ENCODE peak calls at places on chromosome 19, in eight cellular contexts. V is esophagus squamous epithelium; S is nephron progenitor cell; U is activated effector memory CD4-positive, alpha-beta T cell treated with Interleukin-2 at 50 U/mL for 16 hours; P is DMS153; Q is effector memory CD4-positive, alpha-beta T cell; H is stromal cell of bone marrow; O is epithelial cell of prostate. K is an unnamed sample.

GRCh38 chr19:30557212-30557611 is 185.0 kb downstream of the ZNF536 start:
- DNase-seq in P (no peak), S (no peak), V (no peak), O (no peak), H (no peak), Q (no peak), U (no peak), K (no peak)

GRCh38 chr19:15540435-15540834 is 32.1 kb downstream of the CYP4F22 start:
- DNase-seq in Q (no peak), V (no peak), P (no peak), H (no peak), O (no peak), U (no peak), S (no peak), K (no peak)

GRCh38 chr19:39701291-39701690 is 3.0 kb upstream of the LGALS14 start:
- DNase-seq in O (no peak), U (no peak), V (no peak), Q (no peak), S (no peak), P (no peak), H (no peak), K (no peak)

GRCh38 chr19:3670258-3670795 is 29.9 kb downstream of the PIP5K1C start:
- DNase-seq in S (no peak), V (no peak), P (no peak), O (no peak), H (peak), Q (no peak), U (no peak), K (peak)

GRCh38 chr19:4108767-4109625 is 14.9 kb downstream of the MAP2K2 start:
- DNase-seq in H (no peak), O (no peak), S (no peak), U (peak), Q (peak), V (no peak), P (no peak), K (peak)

GRCh38 chr19:41492843-41493242 is 49.9 kb downstream of the ERICH4 start:
- DNase-seq in S (no peak), O (no peak), P (no peak), U (no peak), Q (no peak), H (no peak), V (no peak), K (no peak)

GRCh38 chr19:1718382-1719315 is 34.7 kb upstream of the ONECUT3 start:
- DNase-seq in Q (no peak), U (no peak), P (no peak), S (no peak), O (no peak), V (no peak), H (no peak), K (no peak)

GRCh38 chr19:11451942-11452813 is 16.7 kb downstream of the PRKCSH start:
- DNase-seq in U (no peak), H (no peak), O (no peak), P (no peak), V (no peak), Q (no peak), S (no peak), K (no peak)

GRCh38 chr19:58555920-58556632 is 1.2 kb upstream of the CHMP2A start:
- DNase-seq in P (no peak), Q (no peak), U (no peak), V (no peak), H (no peak), O (no peak), S (no peak), K (no peak)

GRCh38 chr19:10416380-10417257 is 3.7 kb upstream of the PDE4A start:
- DNase-seq in P (peak), V (peak), U (peak), Q (peak), S (peak), O (peak), H (peak), K (peak)

GRCh38 chr19:43534811-43535761 is 2.1 kb downstream of the ZNF575 start:
- DNase-seq in Q (no peak), O (no peak), V (no peak), H (no peak), U (no peak), P (no peak), S (peak), K (peak)

GRCh38 chr19:58229255-58229639 is 533 bp downstream of the ZNF544 start:
- DNase-seq in O (no peak), S (peak), V (no peak), P (no peak), U (no peak), Q (no peak), H (peak), K (no peak)

GRCh38 chr19:48963371-48964204 is 1.5 kb upstream of the FTL start:
- DNase-seq in S (peak), O (no peak), P (no peak), U (peak), H (no peak), Q (peak), V (no peak), K (peak)

GRCh38 chr19:47863514-47863936 is 4.5 kb downstream of the TPRX2 start:
- DNase-seq in U (peak), P (peak), O (no peak), Q (peak), V (peak), S (peak), H (peak), K (peak)

GRCh38 chr19:49415102-49415809 is 8.0 kb downstream of the PTH2 start:
- DNase-seq in H (peak), O (no peak), Q (no peak), U (no peak), P (no peak), V (no peak), S (no peak), K (no peak)

GRCh38 chr19:8361921-8362793 is 1.8 kb upstream of the ANGPTL4 start:
- DNase-seq in Q (no peak), O (peak), P (peak), V (no peak), U (no peak), S (no peak), H (peak), K (peak)

GRCh38 chr19:58033741-58034475 is at the start of gene ZSCAN1:
- DNase-seq in Q (no peak), H (peak), P (no peak), O (no peak), V (no peak), S (peak), U (no peak), K (peak)

GRCh38 chr19:48325265-48325910 is at the start of gene EMP3:
- DNase-seq in P (no peak), V (no peak), O (no peak), U (peak), H (peak), Q (peak), S (peak), K (peak)

GRCh38 chr19:54928299-54928698 is 19.0 kb downstream of the NLRP7 start:
- DNase-seq in V (no peak), U (no peak), H (no peak), S (no peak), P (peak), O (no peak), Q (no peak), K (no peak)

GRCh38 chr19:27762933-27763332 is 1450.0 kb downstream of the UQCRFS1 start:
- DNase-seq in Q (no peak), O (no peak), V (no peak), S (no peak), P (no peak), H (no peak), U (no peak), K (no peak)

GRCh38 chr19:52660981-52661380 is 22.8 kb upstream of the ZNF83 start:
- DNase-seq in Q (no peak), O (no peak), P (no peak), H (no peak), V (no peak), U (no peak), S (no peak), K (no peak)

GRCh38 chr19:18245297-18245696 is 19.1 kb upstream of the PDE4C start:
- DNase-seq in O (no peak), V (no peak), H (no peak), P (no peak), Q (no peak), S (no peak), U (no peak), K (no peak)

GRCh38 chr19:15276620-15277019 is 44.4 kb upstream of the EPHX3 start:
- DNase-seq in Q (no peak), O (no peak), U (no peak), P (no peak), S (no peak), V (no peak), H (no peak), K (no peak)

GRCh38 chr19:29389495-29389894 is 136.3 kb upstream of the VSTM2B start:
- DNase-seq in H (no peak), O (no peak), V (no peak), Q (no peak), P (no peak), S (no peak), U (no peak), K (no peak)

GRCh38 chr19:10543420-10544241 is at the start of gene ATG4D:
- DNase-seq in O (no peak), S (peak), Q (peak), P (peak), U (peak), V (no peak), H (peak), K (peak)

GRCh38 chr19:48249502-48250014 is 6.2 kb downstream of the CARD8 start:
- DNase-seq in V (no peak), H (no peak), U (peak), S (no peak), O (no peak), Q (peak), P (no peak), K (peak)

GRCh38 chr19:55241143-55241934 is 12.8 kb upstream of the TMEM86B start:
- DNase-seq in P (no peak), Q (no peak), V (no peak), U (no peak), S (no peak), H (no peak), O (no peak), K (no peak)

K was measured in Peyer's patch.